ENCODE peak calls at places on chromosome 4, in nine cellular contexts. Q is suprapubic skin; U is Right ventricle myocardium superior; S is lower lobe of right lung; H is Daoy; Z is NCI-H2081; G is CD8-positive, alpha-beta T cell; V is A549; T is non-pigmented ciliary epithelial cell. L is an unnamed sample.

GRCh38 chr4:147975902-147976301 is 244.0 kb downstream of the ARHGAP10 start:
- DNase-seq in Q (no peak), U (no peak), S (no peak), H (no peak), Z (no peak), G (no peak), V (no peak), T (no peak), L (no peak)

GRCh38 chr4:53199356-53199755 is 166.5 kb downstream of the SCFD2 start:
- DNase-seq in Q (no peak), U (no peak), S (no peak), H (no peak), Z (no peak), G (no peak), V (no peak), T (no peak), L (no peak)

GRCh38 chr4:174764105-174764729 is 64.8 kb downstream of the GLRA3 start:
- DNase-seq in Q (no peak), U (no peak), S (no peak), H (peak; percentile 4), Z (peak; percentile 13), G (no peak), V (peak; percentile 19), T (peak; percentile 22), L (no peak)

GRCh38 chr4:97103252-97103651 is 1040.0 kb downstream of the STPG2 start:
- DNase-seq in Q (no peak), U (no peak), S (no peak), H (no peak), Z (no peak), G (no peak), V (no peak), T (no peak), L (no peak)

GRCh38 chr4:164847967-164848649 is 28.9 kb upstream of the APELA start:
- DNase-seq in Q (no peak), U (no peak), S (no peak), H (no peak), Z (no peak), G (no peak), V (no peak), T (no peak), L (no peak)

GRCh38 chr4:83282049-83282535 is 2.5 kb downstream of the COQ2 start:
- DNase-seq in Q (no peak), U (no peak), S (no peak), H (peak; percentile 15), Z (peak; percentile 43), G (peak; percentile 63), V (peak; percentile 42), T (no peak), L (peak; percentile 41)

GRCh38 chr4:162499478-162499877 is 335.7 kb upstream of the FSTL5 start:
- DNase-seq in Q (no peak), U (no peak), S (no peak), H (no peak), Z (no peak), G (no peak), V (no peak), T (no peak), L (no peak)

GRCh38 chr4:39004818-39005217 is 27.4 kb downstream of the TMEM156 start:
- DNase-seq in Q (no peak), U (no peak), S (no peak), H (no peak), Z (no peak), G (no peak), V (no peak), T (no peak), L (no peak)

GRCh38 chr4:55396305-55397023 is 707 bp downstream of the TMEM165 start:
- DNase-seq in Q (peak; percentile 71), U (peak; percentile 65), S (peak; percentile 61), H (peak; percentile 25), Z (no peak), G (peak; percentile 15), V (peak; percentile 25), T (no peak), L (peak; percentile 40)

GRCh38 chr4:80184791-80185756 is 12.2 kb upstream of the PRDM8 start:
- DNase-seq in Q (no peak), U (no peak), S (no peak), H (no peak), Z (no peak), G (no peak), V (no peak), T (no peak), L (no peak)

GRCh38 chr4:20445933-20446723 is 194.4 kb downstream of the SLIT2 start:
- DNase-seq in Q (no peak), U (no peak), S (no peak), H (no peak), Z (no peak), G (no peak), V (no peak), T (no peak), L (no peak)

GRCh38 chr4:41748788-41749445 is 392 bp upstream of the PHOX2B start:
- DNase-seq in Q (no peak), U (no peak), S (no peak), H (no peak), Z (no peak), G (no peak), V (no peak), T (no peak), L (no peak)

GRCh38 chr4:18850763-18851331 is 829.3 kb upstream of the LCORL start:
- DNase-seq in Q (no peak), U (no peak), S (no peak), H (no peak), Z (no peak), G (no peak), V (no peak), T (no peak), L (no peak)

GRCh38 chr4:2352171-2352570 is 66.3 kb downstream of the ZFYVE28 start:
- DNase-seq in Q (peak; percentile 41), U (no peak), S (peak; percentile 28), H (no peak), Z (no peak), G (no peak), V (no peak), T (no peak), L (no peak)

GRCh38 chr4:129641179-129641578 is 545.2 kb downstream of the C4orf33 start:
- DNase-seq in Q (no peak), U (peak; percentile 36), S (no peak), H (no peak), Z (peak; percentile 7), G (peak; percentile 31), V (no peak), T (peak; percentile 22), L (peak; percentile 57)

GRCh38 chr4:79232555-79232954 is 93.3 kb downstream of the NAA11 start:
- DNase-seq in Q (no peak), U (no peak), S (no peak), H (no peak), Z (no peak), G (no peak), V (no peak), T (peak; percentile 6), L (no peak)

GRCh38 chr4:82851902-82852750 is 38.8 kb downstream of the SEC31A start:
- DNase-seq in Q (no peak), U (no peak), S (no peak), H (peak; percentile 1), Z (no peak), G (no peak), V (no peak), T (no peak), L (no peak)

GRCh38 chr4:173735055-173735454 is 205.0 kb upstream of the HAND2 start:
- DNase-seq in Q (no peak), U (no peak), S (no peak), H (no peak), Z (no peak), G (no peak), V (no peak), T (no peak), L (no peak)

GRCh38 chr4:73869130-73870055 is at the start of gene CXCL1:
- DNase-seq in Q (peak; percentile 69), U (peak; percentile 72), S (peak; percentile 72), H (peak; percentile 35), Z (no peak), G (no peak), V (peak; percentile 37), T (no peak), L (peak; percentile 88)

GRCh38 chr4:185018834-185019450 is 652 bp downstream of the HELT start:
- DNase-seq in Q (no peak), U (no peak), S (peak; percentile 69), H (no peak), Z (no peak), G (no peak), V (no peak), T (no peak), L (no peak)

GRCh38 chr4:128228021-128228571 is 59.5 kb downstream of the PGRMC2 start:
- DNase-seq in Q (no peak), U (no peak), S (no peak), H (no peak), Z (no peak), G (no peak), V (no peak), T (no peak), L (peak; percentile 43)

GRCh38 chr4:46386570-46386969 is 3.4 kb downstream of the GABRA2 start:
- DNase-seq in Q (no peak), U (no peak), S (no peak), H (no peak), Z (peak; percentile 71), G (no peak), V (no peak), T (no peak), L (no peak)

GRCh38 chr4:154230091-154230490 is 261.5 kb downstream of the DCHS2 start:
- DNase-seq in Q (no peak), U (no peak), S (no peak), H (no peak), Z (no peak), G (no peak), V (no peak), T (no peak), L (no peak)

GRCh38 chr4:186760576-186760975 is 36.9 kb upstream of the FAT1 start:
- DNase-seq in Q (no peak), U (no peak), S (no peak), H (peak; percentile 7), Z (no peak), G (no peak), V (no peak), T (no peak), L (no peak)

GRCh38 chr4:77023920-77024319 is 51.9 kb downstream of the CCNI start:
- DNase-seq in Q (no peak), U (no peak), S (no peak), H (no peak), Z (no peak), G (no peak), V (no peak), T (no peak), L (no peak)

GRCh38 chr4:33592701-33593100 is 2651.6 kb downstream of the ARAP2 start:
- DNase-seq in Q (no peak), U (no peak), S (no peak), H (no peak), Z (no peak), G (no peak), V (no peak), T (no peak), L (no peak)

GRCh38 chr4:26992657-26993361 is 132.2 kb downstream of the STIM2 start:
- DNase-seq in Q (no peak), U (no peak), S (no peak), H (peak; percentile 20), Z (no peak), G (no peak), V (no peak), T (peak; percentile 58), L (no peak)

GRCh38 chr4:71093745-71094144 is 100.3 kb downstream of the DCK start:
- DNase-seq in Q (no peak), U (no peak), S (no peak), H (no peak), Z (no peak), G (no peak), V (no peak), T (no peak), L (no peak)

GRCh38 chr4:122833999-122834398 is 7.4 kb downstream of the FGF2 start:
- DNase-seq in Q (no peak), U (no peak), S (no peak), H (no peak), Z (no peak), G (no peak), V (no peak), T (no peak), L (no peak)

GRCh38 chr4:137927972-137928371 is 314.2 kb downstream of the SLC7A11 start:
- DNase-seq in Q (no peak), U (no peak), S (no peak), H (no peak), Z (no peak), G (no peak), V (no peak), T (no peak), L (no peak)

GRCh38 chr4:153258750-153259149 is 54.5 kb downstream of the TRIM2 start:
- DNase-seq in Q (no peak), U (no peak), S (no peak), H (no peak), Z (no peak), G (no peak), V (no peak), T (no peak), L (no peak)

L was measured in Calu3.